ENCODE peak calls at places on chromosomes 6 and 20, in five cellular contexts. R is HL-60, B is cardiac fibroblast, V is keratinocyte, N is endothelial cell. L is an unnamed sample.

GRCh38 chr20:52959125-52959524 is 13.0 kb upstream of the TSHZ2 start:
- DNase-seq in V (no peak), N (no peak), R (no peak), B (no peak), L (peak)

GRCh38 chr6:152054441-152054840 is 247.0 kb downstream of the ESR1 start:
- DNase-seq in B (peak), R (no peak), V (no peak), N (no peak), L (no peak)

GRCh38 chr6:14505391-14505790 is 387.8 kb downstream of the CD83 start:
- DNase-seq in R (no peak), B (no peak), N (no peak), V (no peak), L (peak)

GRCh38 chr6:133854167-133854632 is 34.7 kb upstream of the TCF21 start:
- DNase-seq in B (no peak), N (no peak), R (no peak), V (no peak), L (peak)

GRCh38 chr6:166877906-166878305 is 78.4 kb downstream of the RNASET2 start:
- DNase-seq in B (peak), N (no peak), V (no peak), R (no peak), L (no peak)

GRCh38 chr20:59526242-59527225 is 77.8 kb upstream of the PHACTR3 start:
- DNase-seq in N (no peak), V (no peak), B (peak), R (no peak), L (no peak)

GRCh38 chr20:51918561-51918960 is 116.2 kb upstream of the SALL4 start:
- DNase-seq in N (no peak), B (no peak), V (no peak), R (no peak), L (no peak)

GRCh38 chr6:4055420-4056041 is 23.4 kb downstream of the FAM217A start:
- DNase-seq in R (no peak), N (no peak), B (peak), V (peak), L (no peak)

GRCh38 chr20:4064118-4064962 is 49.0 kb upstream of the RNF24 start:
- DNase-seq in R (peak), N (no peak), B (peak), V (no peak), L (peak)

GRCh38 chr20:17507032-17507431 is 24.1 kb downstream of the BFSP1 start:
- DNase-seq in B (no peak), N (no peak), V (no peak), R (no peak), L (no peak)

GRCh38 chr6:118216751-118217150 is 309.7 kb downstream of the SLC35F1 start:
- DNase-seq in N (no peak), V (peak), R (no peak), B (no peak), L (no peak)

GRCh38 chr6:36999467-37000125 is 5.9 kb upstream of the FGD2 start:
- DNase-seq in V (no peak), N (no peak), B (no peak), R (no peak), L (no peak)

GRCh38 chr6:9467746-9468145 is 947.1 kb downstream of the TFAP2A start:
- DNase-seq in B (peak), V (no peak), R (no peak), N (no peak), L (no peak)

GRCh38 chr6:38171997-38172738 is 352.6 kb downstream of the ZFAND3 start:
- DNase-seq in N (no peak), R (no peak), B (no peak), V (no peak), L (no peak)

GRCh38 chr20:63387917-63388316 is 26.8 kb upstream of the CHRNA4 start:
- DNase-seq in V (no peak), N (no peak), B (no peak), R (no peak), L (no peak)
- TF ChIP-seq CTCF in V (no peak), N (no peak), B (no peak), R (no peak), L (no peak)

GRCh38 chr6:82712826-82713225 is 349.2 kb downstream of the TPBG start:
- DNase-seq in N (no peak), B (peak), V (no peak), R (no peak), L (no peak)
- TF ChIP-seq CTCF in N (peak), B (peak), V (no peak), R (no peak), L (no peak)

GRCh38 chr6:11628562-11628961 is 91.0 kb downstream of the TMEM170B start:
- DNase-seq in V (no peak), R (no peak), B (no peak), N (no peak), L (no peak)
- TF ChIP-seq CTCF in V (no peak), R (no peak), B (no peak), N (no peak), L (no peak)

DNA sequence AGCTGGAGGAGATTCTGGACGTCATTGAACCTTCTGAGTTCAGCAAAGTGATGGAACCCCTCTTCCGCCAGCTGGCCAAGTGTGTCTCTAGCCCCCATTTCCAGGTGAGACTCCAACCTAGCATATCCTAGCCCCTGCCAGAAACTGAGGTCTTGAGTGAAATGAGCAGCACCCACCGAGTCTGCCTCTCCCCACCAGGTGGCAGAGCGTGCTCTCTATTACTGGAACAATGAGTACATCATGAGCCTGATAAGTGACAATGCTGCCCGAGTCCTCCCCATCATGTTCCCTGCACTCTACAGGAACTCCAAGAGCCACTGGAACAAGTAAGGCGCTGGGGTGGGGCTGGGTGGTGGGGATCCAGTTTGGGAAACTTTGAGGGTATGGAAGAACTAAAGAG is 4.6 kb downstream of the MEA1 start:
- DNase-seq in V (no peak), R (no peak), B (peak), N (peak), L (peak)
- TF ChIP-seq CTCF in V (peak), R (peak), B (peak), N (no peak), L (no peak)

GRCh38 chr20:13852321-13852720 is 67.5 kb downstream of the NDUFAF5 start:
- DNase-seq in R (no peak), N (no peak), B (no peak), V (no peak), L (no peak)
- TF ChIP-seq CTCF in R (no peak), N (no peak), B (no peak), V (no peak), L (no peak)

DNA sequence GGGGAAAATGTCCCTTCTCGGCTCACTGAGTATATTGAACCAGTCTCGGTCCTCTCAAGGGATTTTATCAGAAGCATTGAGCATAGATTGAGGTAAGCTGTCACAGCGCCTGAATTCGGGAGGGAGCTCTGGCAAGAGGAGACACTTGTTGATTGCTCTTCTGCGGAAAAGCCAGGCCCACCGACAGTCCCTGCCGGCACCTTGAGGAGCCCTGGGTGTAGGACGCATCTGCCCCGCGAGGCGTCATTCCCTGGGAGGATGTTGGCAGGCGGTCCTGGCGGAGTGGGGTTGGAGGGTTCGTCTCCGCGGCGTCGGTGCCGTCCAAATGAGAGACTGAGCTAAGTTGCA is 829 bp downstream of the FBXO9 start:
- DNase-seq in B (peak), N (peak), R (no peak), V (no peak), L (peak)
- TF ChIP-seq CTCF in B (no peak), N (no peak), R (no peak), V (no peak), L (no peak)

GRCh38 chr6:7086488-7086887 is 21.3 kb upstream of the RREB1 start:
- DNase-seq in N (no peak), V (no peak), B (peak), R (peak), L (no peak)

GRCh38 chr6:7085911-7086310 is 21.9 kb upstream of the RREB1 start:
- DNase-seq in N (no peak), R (no peak), V (no peak), B (peak), L (no peak)

GRCh38 chr6:7087491-7087979 is 20.2 kb upstream of the RREB1 start:
- DNase-seq in R (no peak), B (no peak), V (no peak), N (no peak), L (no peak)

GRCh38 chr6:7088076-7088742 is 19.6 kb upstream of the RREB1 start:
- DNase-seq in B (no peak), V (no peak), N (no peak), R (no peak), L (no peak)

GRCh38 chr6:7087066-7087465 is 20.7 kb upstream of the RREB1 start:
- DNase-seq in R (no peak), N (no peak), V (no peak), B (peak), L (no peak)
- TF ChIP-seq CTCF in R (no peak), N (no peak), V (no peak), B (peak), L (no peak)

GRCh38 chr6:33144373-33144772 is 47.9 kb downstream of the COL11A2 start:
- DNase-seq in V (no peak), R (peak), B (no peak), N (no peak), L (no peak)
- TF ChIP-seq CTCF in V (peak), R (no peak), B (no peak), N (no peak), L (no peak)

L was measured in nephron progenitor cell.